ENCODE peak calls at places on chromosomes 7 and 10, in six cellular contexts. One of them, this sample, is unnamed.

GRCh38 chr7:50729962-50730361 is 52.7 kb downstream of the GRB10 start:
- DNase-seq in mesothelial cell of epicardium: no peak
- DNase-seq in right lobe of liver: no peak
- DNase-seq in mucosa of descending colon: no peak
- DNase-seq in tibial artery: no peak
- DNase-seq in HFF-Myc: no peak
- DNase-seq in this sample: no peak

GRCh38 chr7:69932034-69932628 is 333.9 kb downstream of the AUTS2 start:
- DNase-seq in right lobe of liver: no peak
- DNase-seq in mucosa of descending colon: no peak
- DNase-seq in HFF-Myc: no peak
- DNase-seq in tibial artery: no peak
- DNase-seq in mesothelial cell of epicardium: no peak
- DNase-seq in this sample: no peak

GRCh38 chr10:127119901-127120300 is 76.5 kb downstream of the INSYN2A start:
- DNase-seq in mucosa of descending colon: no peak
- DNase-seq in mesothelial cell of epicardium: no peak
- DNase-seq in right lobe of liver: no peak
- DNase-seq in HFF-Myc: no peak
- DNase-seq in tibial artery: no peak
- DNase-seq in this sample: no peak

GRCh38 chr7:24819916-24820689 is 62.8 kb upstream of the GSDME start:
- DNase-seq in HFF-Myc: peak
- DNase-seq in mucosa of descending colon: peak
- DNase-seq in mesothelial cell of epicardium: peak
- DNase-seq in right lobe of liver: peak
- DNase-seq in tibial artery: peak
- DNase-seq in this sample: peak

GRCh38 chr7:143126146-143126545 is 5.7 kb upstream of the PIP start:
- DNase-seq in right lobe of liver: no peak
- DNase-seq in mesothelial cell of epicardium: no peak
- DNase-seq in tibial artery: no peak
- DNase-seq in HFF-Myc: peak
- DNase-seq in mucosa of descending colon: no peak
- DNase-seq in this sample: no peak

GRCh38 chr10:132523561-132524442 is 13.8 kb upstream of the INPP5A start:
- DNase-seq in HFF-Myc: no peak
- DNase-seq in right lobe of liver: peak
- DNase-seq in mucosa of descending colon: no peak
- DNase-seq in mesothelial cell of epicardium: no peak
- DNase-seq in tibial artery: peak
- DNase-seq in this sample: no peak

GRCh38 chr7:106618480-106618879 is 42.5 kb downstream of the CCDC71L start:
- DNase-seq in HFF-Myc: no peak
- DNase-seq in mesothelial cell of epicardium: no peak
- DNase-seq in mucosa of descending colon: no peak
- DNase-seq in tibial artery: no peak
- DNase-seq in right lobe of liver: no peak
- DNase-seq in this sample: no peak

GRCh38 chr10:15197276-15197675 is 28.8 kb upstream of the NMT2 start:
- DNase-seq in mesothelial cell of epicardium: no peak
- DNase-seq in right lobe of liver: no peak
- DNase-seq in HFF-Myc: no peak
- DNase-seq in tibial artery: no peak
- DNase-seq in mucosa of descending colon: no peak
- DNase-seq in this sample: no peak

GRCh38 chr10:78320416-78320815 is 286.8 kb downstream of the RPS24 start:
- DNase-seq in HFF-Myc: no peak
- DNase-seq in mucosa of descending colon: no peak
- DNase-seq in mesothelial cell of epicardium: no peak
- DNase-seq in tibial artery: no peak
- DNase-seq in right lobe of liver: no peak
- DNase-seq in this sample: no peak

GRCh38 chr7:95501261-95501816 is 15.6 kb downstream of the ASB4 start:
- DNase-seq in mucosa of descending colon: no peak
- DNase-seq in HFF-Myc: no peak
- DNase-seq in right lobe of liver: no peak
- DNase-seq in tibial artery: no peak
- DNase-seq in mesothelial cell of epicardium: no peak
- DNase-seq in this sample: no peak

GRCh38 chr7:69451715-69452114 is 146.6 kb upstream of the AUTS2 start:
- DNase-seq in tibial artery: peak
- DNase-seq in mesothelial cell of epicardium: no peak
- DNase-seq in HFF-Myc: no peak
- DNase-seq in mucosa of descending colon: no peak
- DNase-seq in right lobe of liver: no peak
- DNase-seq in this sample: no peak

GRCh38 chr10:89163265-89163995 is 43.7 kb downstream of the CH25H start:
- DNase-seq in HFF-Myc: no peak
- DNase-seq in tibial artery: peak
- DNase-seq in mucosa of descending colon: no peak
- DNase-seq in right lobe of liver: peak
- DNase-seq in mesothelial cell of epicardium: no peak
- DNase-seq in this sample: peak

GRCh38 chr7:101927389-101928306 is 110.2 kb downstream of the CUX1 start:
- DNase-seq in mesothelial cell of epicardium: no peak
- DNase-seq in mucosa of descending colon: peak
- DNase-seq in tibial artery: no peak
- DNase-seq in right lobe of liver: no peak
- DNase-seq in HFF-Myc: no peak
- DNase-seq in this sample: no peak

GRCh38 chr10:117989962-117990361 is 56.8 kb downstream of the RAB11FIP2 start:
- DNase-seq in right lobe of liver: no peak
- DNase-seq in mucosa of descending colon: no peak
- DNase-seq in mesothelial cell of epicardium: no peak
- DNase-seq in tibial artery: no peak
- DNase-seq in HFF-Myc: no peak
- DNase-seq in this sample: no peak

GRCh38 chr10:75695994-75696393 is 264.6 kb downstream of the LRMDA start:
- DNase-seq in right lobe of liver: no peak
- DNase-seq in tibial artery: no peak
- DNase-seq in HFF-Myc: no peak
- DNase-seq in mucosa of descending colon: no peak
- DNase-seq in mesothelial cell of epicardium: no peak
- DNase-seq in this sample: no peak

GRCh38 chr10:43594944-43595589 is 11.2 kb upstream of the ZNF485 start:
- DNase-seq in HFF-Myc: no peak
- DNase-seq in mucosa of descending colon: no peak
- DNase-seq in mesothelial cell of epicardium: no peak
- DNase-seq in tibial artery: no peak
- DNase-seq in right lobe of liver: no peak
- DNase-seq in this sample: no peak

GRCh38 chr10:125633517-125633999 is 49.4 kb downstream of the TEX36 start:
- DNase-seq in mucosa of descending colon: no peak
- DNase-seq in right lobe of liver: no peak
- DNase-seq in mesothelial cell of epicardium: no peak
- DNase-seq in tibial artery: no peak
- DNase-seq in HFF-Myc: peak
- DNase-seq in this sample: no peak

GRCh38 chr7:135385209-135385608 is 124.7 kb downstream of the CNOT4 start:
- DNase-seq in mucosa of descending colon: no peak
- DNase-seq in right lobe of liver: no peak
- DNase-seq in HFF-Myc: no peak
- DNase-seq in mesothelial cell of epicardium: no peak
- DNase-seq in tibial artery: no peak
- DNase-seq in this sample: no peak

GRCh38 chr7:109476409-109476808 is 906.7 kb downstream of the DNAJB9 start:
- DNase-seq in mucosa of descending colon: no peak
- DNase-seq in right lobe of liver: no peak
- DNase-seq in tibial artery: no peak
- DNase-seq in HFF-Myc: no peak
- DNase-seq in mesothelial cell of epicardium: no peak
- DNase-seq in this sample: no peak

GRCh38 chr7:109479388-109479787 is 909.7 kb downstream of the DNAJB9 start:
- DNase-seq in HFF-Myc: no peak
- DNase-seq in right lobe of liver: no peak
- DNase-seq in mucosa of descending colon: no peak
- DNase-seq in tibial artery: no peak
- DNase-seq in mesothelial cell of epicardium: no peak
- DNase-seq in this sample: no peak
- TF ChIP-seq CTCF in HFF-Myc: no peak
- TF ChIP-seq CTCF in right lobe of liver: no peak
- TF ChIP-seq CTCF in mucosa of descending colon: no peak
- TF ChIP-seq CTCF in tibial artery: no peak
- TF ChIP-seq CTCF in mesothelial cell of epicardium: no peak
- TF ChIP-seq CTCF in this sample: no peak

GRCh38 chr7:2066251-2066919 is 166.4 kb downstream of the MAD1L1 start:
- DNase-seq in right lobe of liver: no peak
- DNase-seq in mesothelial cell of epicardium: no peak
- DNase-seq in HFF-Myc: no peak
- DNase-seq in tibial artery: no peak
- DNase-seq in mucosa of descending colon: no peak
- DNase-seq in this sample: no peak

GRCh38 chr7:2062648-2063047 is 170.1 kb downstream of the MAD1L1 start:
- DNase-seq in mucosa of descending colon: peak
- DNase-seq in mesothelial cell of epicardium: no peak
- DNase-seq in HFF-Myc: no peak
- DNase-seq in tibial artery: no peak
- DNase-seq in right lobe of liver: no peak
- DNase-seq in this sample: no peak

GRCh38 chr7:2065516-2065915 is 167.2 kb downstream of the MAD1L1 start:
- DNase-seq in right lobe of liver: no peak
- DNase-seq in tibial artery: no peak
- DNase-seq in HFF-Myc: no peak
- DNase-seq in mucosa of descending colon: no peak
- DNase-seq in mesothelial cell of epicardium: no peak
- DNase-seq in this sample: no peak

GRCh38 chr7:2060701-2061100 is 172.0 kb downstream of the MAD1L1 start:
- DNase-seq in mucosa of descending colon: no peak
- DNase-seq in right lobe of liver: no peak
- DNase-seq in mesothelial cell of epicardium: no peak
- DNase-seq in tibial artery: no peak
- DNase-seq in HFF-Myc: no peak
- DNase-seq in this sample: no peak

GRCh38 chr7:2063562-2064360 is 169.0 kb downstream of the MAD1L1 start:
- DNase-seq in right lobe of liver: no peak
- DNase-seq in HFF-Myc: no peak
- DNase-seq in mesothelial cell of epicardium: no peak
- DNase-seq in tibial artery: no peak
- DNase-seq in mucosa of descending colon: peak
- DNase-seq in this sample: no peak
- TF ChIP-seq CTCF in right lobe of liver: no peak
- TF ChIP-seq CTCF in HFF-Myc: peak
- TF ChIP-seq CTCF in mesothelial cell of epicardium: peak
- TF ChIP-seq CTCF in tibial artery: no peak
- TF ChIP-seq CTCF in mucosa of descending colon: no peak
- TF ChIP-seq CTCF in this sample: no peak

GRCh38 chr7:21717323-21717722 is 174.5 kb downstream of the DNAH11 start:
- DNase-seq in HFF-Myc: no peak
- DNase-seq in right lobe of liver: no peak
- DNase-seq in mucosa of descending colon: no peak
- DNase-seq in tibial artery: no peak
- DNase-seq in mesothelial cell of epicardium: no peak
- DNase-seq in this sample: no peak

GRCh38 chr7:21719846-21720245 is 177.0 kb downstream of the DNAH11 start:
- DNase-seq in HFF-Myc: no peak
- DNase-seq in mucosa of descending colon: no peak
- DNase-seq in right lobe of liver: no peak
- DNase-seq in tibial artery: no peak
- DNase-seq in mesothelial cell of epicardium: no peak
- DNase-seq in this sample: no peak

GRCh38 chr7:21724562-21724961 is 181.7 kb downstream of the DNAH11 start:
- DNase-seq in mucosa of descending colon: no peak
- DNase-seq in mesothelial cell of epicardium: no peak
- DNase-seq in HFF-Myc: no peak
- DNase-seq in right lobe of liver: no peak
- DNase-seq in tibial artery: no peak
- DNase-seq in this sample: no peak

GRCh38 chr7:21722371-21722770 is 179.5 kb downstream of the DNAH11 start:
- DNase-seq in HFF-Myc: no peak
- DNase-seq in mucosa of descending colon: no peak
- DNase-seq in right lobe of liver: no peak
- DNase-seq in tibial artery: no peak
- DNase-seq in mesothelial cell of epicardium: no peak
- DNase-seq in this sample: no peak
- TF ChIP-seq CTCF in HFF-Myc: no peak
- TF ChIP-seq CTCF in mucosa of descending colon: no peak
- TF ChIP-seq CTCF in right lobe of liver: no peak
- TF ChIP-seq CTCF in tibial artery: no peak
- TF ChIP-seq CTCF in mesothelial cell of epicardium: peak
- TF ChIP-seq CTCF in this sample: no peak

GRCh38 chr10:56068040-56068439 is 293.0 kb downstream of the ZWINT start:
- DNase-seq in mucosa of descending colon: no peak
- DNase-seq in HFF-Myc: no peak
- DNase-seq in tibial artery: no peak
- DNase-seq in mesothelial cell of epicardium: no peak
- DNase-seq in right lobe of liver: no peak
- DNase-seq in this sample: no peak

GRCh38 chr10:56057860-56058259 is 303.2 kb downstream of the ZWINT start:
- DNase-seq in HFF-Myc: no peak
- DNase-seq in tibial artery: no peak
- DNase-seq in mesothelial cell of epicardium: no peak
- DNase-seq in mucosa of descending colon: no peak
- DNase-seq in right lobe of liver: no peak
- DNase-seq in this sample: no peak

GRCh38 chr10:56068473-56069263 is 292.4 kb downstream of the ZWINT start:
- DNase-seq in mesothelial cell of epicardium: no peak
- DNase-seq in tibial artery: no peak
- DNase-seq in mucosa of descending colon: no peak
- DNase-seq in HFF-Myc: no peak
- DNase-seq in right lobe of liver: no peak
- DNase-seq in this sample: no peak

GRCh38 chr10:56063642-56064041 is 297.4 kb downstream of the ZWINT start:
- DNase-seq in right lobe of liver: no peak
- DNase-seq in mesothelial cell of epicardium: no peak
- DNase-seq in tibial artery: no peak
- DNase-seq in HFF-Myc: no peak
- DNase-seq in mucosa of descending colon: no peak
- DNase-seq in this sample: no peak
- TF ChIP-seq CTCF in right lobe of liver: no peak
- TF ChIP-seq CTCF in mesothelial cell of epicardium: no peak
- TF ChIP-seq CTCF in tibial artery: no peak
- TF ChIP-seq CTCF in HFF-Myc: no peak
- TF ChIP-seq CTCF in mucosa of descending colon: no peak
- TF ChIP-seq CTCF in this sample: no peak

This sample was measured in CD14-positive monocyte.